ENCODE peak calls at places on chromosomes 13 and 19, in ten cellular contexts. One of them, this sample, is unnamed.

GRCh38 chr19:50793558-50794065 is 3.4 kb downstream of the ACP4 start:
- DNase-seq in CD8-positive, alpha-beta T cell: no peak
- DNase-seq in lower leg skin: no peak
- DNase-seq in NCI-H1048: no peak
- DNase-seq in RCC 7860: no peak
- DNase-seq in NCI-H510A: no peak
- DNase-seq in foreskin fibroblast: no peak
- DNase-seq in RWPE1: no peak
- DNase-seq in putamen: no peak
- DNase-seq in GM03348: no peak
- DNase-seq in this sample: no peak

GRCh38 chr13:44364601-44365000 is 9.0 kb upstream of the SERP2 start:
- DNase-seq in RCC 7860: peak; percentile 81
- DNase-seq in CD8-positive, alpha-beta T cell: no peak
- DNase-seq in foreskin fibroblast: peak; percentile 67
- DNase-seq in putamen: no peak
- DNase-seq in NCI-H1048: no peak
- DNase-seq in NCI-H510A: no peak
- DNase-seq in RWPE1: peak; percentile 31
- DNase-seq in lower leg skin: no peak
- DNase-seq in GM03348: peak; percentile 45
- DNase-seq in this sample: no peak

GRCh38 chr13:90362718-90363117 is 984.8 kb upstream of the MIR17HG start:
- DNase-seq in NCI-H510A: no peak
- DNase-seq in RCC 7860: no peak
- DNase-seq in putamen: no peak
- DNase-seq in foreskin fibroblast: no peak
- DNase-seq in RWPE1: no peak
- DNase-seq in lower leg skin: no peak
- DNase-seq in NCI-H1048: no peak
- DNase-seq in GM03348: no peak
- DNase-seq in CD8-positive, alpha-beta T cell: no peak
- DNase-seq in this sample: no peak

GRCh38 chr13:30097695-30098094 is 209.7 kb downstream of the KATNAL1 start:
- DNase-seq in RWPE1: no peak
- DNase-seq in RCC 7860: no peak
- DNase-seq in putamen: no peak
- DNase-seq in GM03348: no peak
- DNase-seq in CD8-positive, alpha-beta T cell: no peak
- DNase-seq in NCI-H1048: no peak
- DNase-seq in lower leg skin: no peak
- DNase-seq in NCI-H510A: no peak
- DNase-seq in foreskin fibroblast: no peak
- DNase-seq in this sample: no peak

GRCh38 chr13:36841411-36841810 is 22.4 kb downstream of the RFXAP start:
- DNase-seq in RWPE1: no peak
- DNase-seq in GM03348: no peak
- DNase-seq in NCI-H1048: no peak
- DNase-seq in lower leg skin: no peak
- DNase-seq in RCC 7860: no peak
- DNase-seq in putamen: no peak
- DNase-seq in CD8-positive, alpha-beta T cell: no peak
- DNase-seq in foreskin fibroblast: no peak
- DNase-seq in NCI-H510A: no peak
- DNase-seq in this sample: no peak

GRCh38 chr13:114067886-114068722 is 64.3 kb downstream of the RASA3 start:
- DNase-seq in putamen: no peak
- DNase-seq in lower leg skin: no peak
- DNase-seq in RWPE1: no peak
- DNase-seq in foreskin fibroblast: no peak
- DNase-seq in CD8-positive, alpha-beta T cell: peak; percentile 48
- DNase-seq in NCI-H1048: no peak
- DNase-seq in NCI-H510A: no peak
- DNase-seq in GM03348: no peak
- DNase-seq in RCC 7860: no peak
- DNase-seq in this sample: peak; percentile 64

GRCh38 chr13:63389756-63390155 is 1974.1 kb upstream of the PCDH20 start:
- DNase-seq in lower leg skin: no peak
- DNase-seq in RCC 7860: no peak
- DNase-seq in CD8-positive, alpha-beta T cell: no peak
- DNase-seq in RWPE1: no peak
- DNase-seq in putamen: no peak
- DNase-seq in foreskin fibroblast: no peak
- DNase-seq in NCI-H510A: no peak
- DNase-seq in GM03348: no peak
- DNase-seq in NCI-H1048: no peak
- DNase-seq in this sample: no peak

GRCh38 chr19:35673121-35673804 is 6.9 kb downstream of the UPK1A start:
- DNase-seq in lower leg skin: no peak
- DNase-seq in putamen: no peak
- DNase-seq in RWPE1: peak; percentile 26
- DNase-seq in CD8-positive, alpha-beta T cell: peak; percentile 42
- DNase-seq in RCC 7860: peak; percentile 70
- DNase-seq in NCI-H510A: no peak
- DNase-seq in NCI-H1048: no peak
- DNase-seq in GM03348: peak; percentile 88
- DNase-seq in foreskin fibroblast: peak; percentile 59
- DNase-seq in this sample: peak; percentile 71

GRCh38 chr13:80214521-80214941 is 126.4 kb downstream of the SPRY2 start:
- DNase-seq in putamen: no peak
- DNase-seq in GM03348: no peak
- DNase-seq in CD8-positive, alpha-beta T cell: no peak
- DNase-seq in RCC 7860: no peak
- DNase-seq in RWPE1: no peak
- DNase-seq in foreskin fibroblast: peak; percentile 26
- DNase-seq in NCI-H1048: no peak
- DNase-seq in lower leg skin: no peak
- DNase-seq in NCI-H510A: no peak
- DNase-seq in this sample: no peak

GRCh38 chr19:3687774-3688706 is 12.2 kb downstream of the PIP5K1C start:
- DNase-seq in RCC 7860: no peak
- DNase-seq in CD8-positive, alpha-beta T cell: peak; percentile 56
- DNase-seq in RWPE1: no peak
- DNase-seq in NCI-H510A: peak; percentile 32
- DNase-seq in GM03348: no peak
- DNase-seq in lower leg skin: no peak
- DNase-seq in NCI-H1048: no peak
- DNase-seq in putamen: no peak
- DNase-seq in foreskin fibroblast: no peak
- DNase-seq in this sample: no peak

GRCh38 chr19:41904118-41904870 is 21.3 kb downstream of the ARHGEF1 start:
- DNase-seq in putamen: no peak
- DNase-seq in NCI-H1048: no peak
- DNase-seq in CD8-positive, alpha-beta T cell: no peak
- DNase-seq in RCC 7860: no peak
- DNase-seq in lower leg skin: no peak
- DNase-seq in GM03348: no peak
- DNase-seq in RWPE1: no peak
- DNase-seq in foreskin fibroblast: no peak
- DNase-seq in NCI-H510A: peak; percentile 98
- DNase-seq in this sample: peak; percentile 93

GRCh38 chr13:74674701-74675100 is 540.5 kb upstream of the KLF12 start:
- DNase-seq in RWPE1: no peak
- DNase-seq in putamen: no peak
- DNase-seq in NCI-H1048: no peak
- DNase-seq in CD8-positive, alpha-beta T cell: no peak
- DNase-seq in GM03348: no peak
- DNase-seq in RCC 7860: no peak
- DNase-seq in foreskin fibroblast: no peak
- DNase-seq in lower leg skin: no peak
- DNase-seq in NCI-H510A: no peak
- DNase-seq in this sample: no peak

GRCh38 chr19:33302175-33302973 is at the start of gene CEBPA:
- DNase-seq in lower leg skin: no peak
- DNase-seq in GM03348: peak; percentile 93
- DNase-seq in RWPE1: peak; percentile 81
- DNase-seq in foreskin fibroblast: peak; percentile 81
- DNase-seq in putamen: peak; percentile 73
- DNase-seq in NCI-H1048: peak; percentile 47
- DNase-seq in CD8-positive, alpha-beta T cell: peak; percentile 41
- DNase-seq in RCC 7860: peak; percentile 19
- DNase-seq in NCI-H510A: peak; percentile 14
- DNase-seq in this sample: peak; percentile 95

GRCh38 chr13:106594986-106595385 is 27.0 kb upstream of the ARGLU1 start:
- DNase-seq in lower leg skin: no peak
- DNase-seq in NCI-H510A: no peak
- DNase-seq in putamen: no peak
- DNase-seq in CD8-positive, alpha-beta T cell: no peak
- DNase-seq in NCI-H1048: no peak
- DNase-seq in RWPE1: no peak
- DNase-seq in foreskin fibroblast: no peak
- DNase-seq in RCC 7860: no peak
- DNase-seq in GM03348: no peak
- DNase-seq in this sample: no peak

GRCh38 chr13:51397262-51397933 is 55.4 kb downstream of the INTS6 start:
- DNase-seq in RCC 7860: no peak
- DNase-seq in GM03348: peak; percentile 70
- DNase-seq in NCI-H510A: no peak
- DNase-seq in putamen: peak; percentile 8
- DNase-seq in CD8-positive, alpha-beta T cell: no peak
- DNase-seq in foreskin fibroblast: peak; percentile 50
- DNase-seq in NCI-H1048: no peak
- DNase-seq in RWPE1: no peak
- DNase-seq in lower leg skin: peak; percentile 83
- DNase-seq in this sample: no peak

GRCh38 chr19:48565090-48565489 is 13.1 kb downstream of the SULT2B1 start:
- DNase-seq in RCC 7860: peak; percentile 33
- DNase-seq in NCI-H1048: no peak
- DNase-seq in NCI-H510A: no peak
- DNase-seq in CD8-positive, alpha-beta T cell: no peak
- DNase-seq in putamen: no peak
- DNase-seq in RWPE1: no peak
- DNase-seq in foreskin fibroblast: peak; percentile 55
- DNase-seq in GM03348: no peak
- DNase-seq in lower leg skin: no peak
- DNase-seq in this sample: no peak

GRCh38 chr19:10408511-10409291 is 5.4 kb upstream of the CDC37 start:
- DNase-seq in CD8-positive, alpha-beta T cell: peak; percentile 60
- DNase-seq in RCC 7860: no peak
- DNase-seq in GM03348: no peak
- DNase-seq in NCI-H510A: no peak
- DNase-seq in foreskin fibroblast: no peak
- DNase-seq in lower leg skin: no peak
- DNase-seq in RWPE1: no peak
- DNase-seq in putamen: peak; percentile 66
- DNase-seq in NCI-H1048: no peak
- DNase-seq in this sample: peak; percentile 88

GRCh38 chr13:80873589-80873988 is 532.7 kb upstream of the SPRY2 start:
- DNase-seq in RCC 7860: no peak
- DNase-seq in foreskin fibroblast: no peak
- DNase-seq in GM03348: no peak
- DNase-seq in lower leg skin: no peak
- DNase-seq in NCI-H510A: no peak
- DNase-seq in CD8-positive, alpha-beta T cell: peak; percentile 17
- DNase-seq in putamen: no peak
- DNase-seq in NCI-H1048: no peak
- DNase-seq in RWPE1: no peak
- DNase-seq in this sample: no peak

GRCh38 chr19:50555447-50556235 is 12.6 kb downstream of the LRRC4B start:
- DNase-seq in lower leg skin: no peak
- DNase-seq in GM03348: no peak
- DNase-seq in putamen: no peak
- DNase-seq in NCI-H1048: no peak
- DNase-seq in RWPE1: no peak
- DNase-seq in foreskin fibroblast: no peak
- DNase-seq in CD8-positive, alpha-beta T cell: no peak
- DNase-seq in RCC 7860: no peak
- DNase-seq in NCI-H510A: no peak
- DNase-seq in this sample: no peak

GRCh38 chr13:32624441-32624840 is 38.2 kb downstream of the PDS5B start:
- DNase-seq in RWPE1: no peak
- DNase-seq in NCI-H1048: no peak
- DNase-seq in CD8-positive, alpha-beta T cell: no peak
- DNase-seq in putamen: no peak
- DNase-seq in foreskin fibroblast: no peak
- DNase-seq in GM03348: peak; percentile 55
- DNase-seq in NCI-H510A: no peak
- DNase-seq in lower leg skin: no peak
- DNase-seq in RCC 7860: no peak
- DNase-seq in this sample: no peak

GRCh38 chr19:30228113-30228725 is 144.0 kb upstream of the ZNF536 start:
- DNase-seq in CD8-positive, alpha-beta T cell: no peak
- DNase-seq in lower leg skin: no peak
- DNase-seq in RWPE1: no peak
- DNase-seq in NCI-H1048: no peak
- DNase-seq in GM03348: peak; percentile 61
- DNase-seq in putamen: peak; percentile 58
- DNase-seq in foreskin fibroblast: no peak
- DNase-seq in NCI-H510A: no peak
- DNase-seq in RCC 7860: no peak
- DNase-seq in this sample: no peak

GRCh38 chr13:99058527-99059495 is 80.9 kb upstream of the DOCK9 start:
- DNase-seq in NCI-H510A: no peak
- DNase-seq in lower leg skin: no peak
- DNase-seq in GM03348: no peak
- DNase-seq in putamen: no peak
- DNase-seq in foreskin fibroblast: no peak
- DNase-seq in RCC 7860: no peak
- DNase-seq in CD8-positive, alpha-beta T cell: no peak
- DNase-seq in RWPE1: no peak
- DNase-seq in NCI-H1048: no peak
- DNase-seq in this sample: no peak

GRCh38 chr19:6744381-6745288 is 5.2 kb downstream of the TRIP10 start:
- DNase-seq in foreskin fibroblast: peak; percentile 90
- DNase-seq in RWPE1: peak; percentile 90
- DNase-seq in CD8-positive, alpha-beta T cell: no peak
- DNase-seq in NCI-H1048: no peak
- DNase-seq in lower leg skin: peak; percentile 76
- DNase-seq in RCC 7860: peak; percentile 80
- DNase-seq in putamen: peak; percentile 52
- DNase-seq in NCI-H510A: no peak
- DNase-seq in GM03348: peak; percentile 93
- DNase-seq in this sample: peak; percentile 91

GRCh38 chr19:39031368-39032163 is 783 bp downstream of the FBXO27 start:
- DNase-seq in putamen: peak; percentile 71
- DNase-seq in foreskin fibroblast: peak; percentile 60
- DNase-seq in GM03348: peak; percentile 74
- DNase-seq in NCI-H510A: peak; percentile 91
- DNase-seq in lower leg skin: peak; percentile 88
- DNase-seq in CD8-positive, alpha-beta T cell: peak; percentile 72
- DNase-seq in NCI-H1048: peak; percentile 92
- DNase-seq in RCC 7860: peak; percentile 85
- DNase-seq in RWPE1: peak; percentile 95
- DNase-seq in this sample: peak; percentile 98

GRCh38 chr19:12672744-12673143 is 6.1 kb downstream of the WDR83 start:
- DNase-seq in GM03348: no peak
- DNase-seq in foreskin fibroblast: no peak
- DNase-seq in RCC 7860: no peak
- DNase-seq in lower leg skin: no peak
- DNase-seq in putamen: no peak
- DNase-seq in RWPE1: no peak
- DNase-seq in NCI-H510A: no peak
- DNase-seq in CD8-positive, alpha-beta T cell: no peak
- DNase-seq in NCI-H1048: no peak
- DNase-seq in this sample: no peak

GRCh38 chr13:43516401-43516826 is 270.4 kb downstream of the ENOX1 start:
- DNase-seq in GM03348: peak; percentile 72
- DNase-seq in RCC 7860: no peak
- DNase-seq in putamen: no peak
- DNase-seq in CD8-positive, alpha-beta T cell: no peak
- DNase-seq in RWPE1: no peak
- DNase-seq in NCI-H510A: no peak
- DNase-seq in lower leg skin: peak; percentile 48
- DNase-seq in NCI-H1048: no peak
- DNase-seq in foreskin fibroblast: peak; percentile 52
- DNase-seq in this sample: no peak

GRCh38 chr13:74306496-74306895 is 172.3 kb upstream of the KLF12 start:
- DNase-seq in lower leg skin: no peak
- DNase-seq in putamen: no peak
- DNase-seq in NCI-H1048: no peak
- DNase-seq in RWPE1: no peak
- DNase-seq in RCC 7860: no peak
- DNase-seq in GM03348: no peak
- DNase-seq in NCI-H510A: no peak
- DNase-seq in CD8-positive, alpha-beta T cell: no peak
- DNase-seq in foreskin fibroblast: no peak
- DNase-seq in this sample: no peak

GRCh38 chr19:4473708-4474503 is 1.8 kb downstream of the HDGFL2 start:
- DNase-seq in lower leg skin: no peak
- DNase-seq in putamen: no peak
- DNase-seq in NCI-H1048: no peak
- DNase-seq in RWPE1: peak; percentile 20
- DNase-seq in RCC 7860: no peak
- DNase-seq in CD8-positive, alpha-beta T cell: no peak
- DNase-seq in foreskin fibroblast: no peak
- DNase-seq in GM03348: peak; percentile 43
- DNase-seq in NCI-H510A: no peak
- DNase-seq in this sample: no peak

This sample was measured in upper lobe of right lung.